ENCODE peak calls at places on chromosomes 16 and 17, in six cellular contexts. One of them, this sample, is unnamed.
A peak's percentile ranks its signal among the peaks of the same experiment; 100 is the strongest.

GRCh38 chr17:42683407-42684031 is 1.2 kb downstream of the CNTNAP1 start:
- DNase-seq in tibial artery: no peak
- DNase-seq in H1: peak; percentile 66
- DNase-seq in PC-9: no peak
- DNase-seq in neural progenitor cell: peak; percentile 58
- DNase-seq in IMR-90: peak; percentile 46
- DNase-seq in this sample: peak; percentile 80

GRCh38 chr16:3223913-3224515 is 10.9 kb downstream of the ZNF200 start:
- DNase-seq in tibial artery: no peak
- DNase-seq in H1: no peak
- DNase-seq in PC-9: no peak
- DNase-seq in neural progenitor cell: no peak
- DNase-seq in IMR-90: no peak
- DNase-seq in this sample: no peak

GRCh38 chr16:54526916-54527315 is 240.3 kb upstream of the IRX3 start:
- DNase-seq in tibial artery: no peak
- DNase-seq in H1: no peak
- DNase-seq in PC-9: no peak
- DNase-seq in neural progenitor cell: no peak
- DNase-seq in IMR-90: no peak
- DNase-seq in this sample: no peak

GRCh38 chr17:78903101-78903779 is at the start of gene CEP295NL:
- DNase-seq in tibial artery: no peak
- DNase-seq in H1: no peak
- DNase-seq in PC-9: no peak
- DNase-seq in neural progenitor cell: peak; percentile 90
- DNase-seq in IMR-90: peak; percentile 63
- DNase-seq in this sample: no peak

GRCh38 chr17:60065136-60065535 is 13.6 kb downstream of the HEATR6 start:
- DNase-seq in tibial artery: no peak
- DNase-seq in H1: no peak
- DNase-seq in PC-9: no peak
- DNase-seq in neural progenitor cell: no peak
- DNase-seq in IMR-90: peak; percentile 65
- DNase-seq in this sample: no peak

GRCh38 chr17:12899604-12900003 is 110.3 kb downstream of the ARHGAP44 start:
- DNase-seq in tibial artery: no peak
- DNase-seq in H1: no peak
- DNase-seq in PC-9: no peak
- DNase-seq in neural progenitor cell: no peak
- DNase-seq in IMR-90: no peak
- DNase-seq in this sample: no peak

GRCh38 chr16:23466162-23466885 is 13.3 kb upstream of the COG7 start:
- DNase-seq in tibial artery: no peak
- DNase-seq in H1: no peak
- DNase-seq in PC-9: no peak
- DNase-seq in neural progenitor cell: no peak
- DNase-seq in IMR-90: peak; percentile 96
- DNase-seq in this sample: peak; percentile 85

GRCh38 chr16:67965668-67966548 is 2.5 kb downstream of the SLC12A4 start:
- DNase-seq in tibial artery: no peak
- DNase-seq in H1: no peak
- DNase-seq in PC-9: peak; percentile 38
- DNase-seq in neural progenitor cell: no peak
- DNase-seq in IMR-90: no peak
- DNase-seq in this sample: no peak

GRCh38 chr17:29483503-29483902 is 83.3 kb downstream of the ABHD15 start:
- DNase-seq in tibial artery: no peak
- DNase-seq in H1: no peak
- DNase-seq in PC-9: no peak
- DNase-seq in neural progenitor cell: no peak
- DNase-seq in IMR-90: no peak
- DNase-seq in this sample: no peak

GRCh38 chr17:52505601-52506000 is 347.1 kb upstream of the CA10 start:
- DNase-seq in tibial artery: no peak
- DNase-seq in H1: no peak
- DNase-seq in PC-9: no peak
- DNase-seq in neural progenitor cell: no peak
- DNase-seq in IMR-90: no peak
- DNase-seq in this sample: no peak

GRCh38 chr16:31083081-31083480 is 5.7 kb downstream of the PRSS53 start:
- DNase-seq in tibial artery: no peak
- DNase-seq in H1: no peak
- DNase-seq in PC-9: no peak
- DNase-seq in neural progenitor cell: no peak
- DNase-seq in IMR-90: no peak
- DNase-seq in this sample: no peak

GRCh38 chr16:31455601-31456314 is 3.5 kb upstream of the ARMC5 start:
- DNase-seq in tibial artery: peak; percentile 20
- DNase-seq in H1: peak; percentile 73
- DNase-seq in PC-9: no peak
- DNase-seq in neural progenitor cell: peak; percentile 51
- DNase-seq in IMR-90: no peak
- DNase-seq in this sample: peak; percentile 48

GRCh38 chr17:72984925-72985322 is 107.6 kb downstream of the SLC39A11 start:
- DNase-seq in tibial artery: no peak
- DNase-seq in H1: no peak
- DNase-seq in PC-9: peak; percentile 66
- DNase-seq in neural progenitor cell: no peak
- DNase-seq in IMR-90: no peak
- DNase-seq in this sample: no peak

GRCh38 chr17:64661731-64661980 is 451 bp downstream of the SMURF2 start:
- DNase-seq in tibial artery: no peak
- DNase-seq in H1: no peak
- DNase-seq in PC-9: no peak
- DNase-seq in neural progenitor cell: no peak
- DNase-seq in IMR-90: no peak
- DNase-seq in this sample: no peak

GRCh38 chr17:76545918-76546555 is 6.2 kb downstream of the PRCD start:
- DNase-seq in tibial artery: no peak
- DNase-seq in H1: no peak
- DNase-seq in PC-9: no peak
- DNase-seq in neural progenitor cell: no peak
- DNase-seq in IMR-90: no peak
- DNase-seq in this sample: no peak
- H3K4me3 ChIP-seq in tibial artery: no peak overlapping the region
- H3K4me3 ChIP-seq in H1: no peak overlapping the region
- H3K4me3 ChIP-seq in PC-9: no peak overlapping the region
- H3K4me3 ChIP-seq in neural progenitor cell: no peak overlapping the region
- H3K4me3 ChIP-seq in IMR-90: no peak overlapping the region
- H3K4me3 ChIP-seq in this sample: no peak overlapping the region

DNA sequence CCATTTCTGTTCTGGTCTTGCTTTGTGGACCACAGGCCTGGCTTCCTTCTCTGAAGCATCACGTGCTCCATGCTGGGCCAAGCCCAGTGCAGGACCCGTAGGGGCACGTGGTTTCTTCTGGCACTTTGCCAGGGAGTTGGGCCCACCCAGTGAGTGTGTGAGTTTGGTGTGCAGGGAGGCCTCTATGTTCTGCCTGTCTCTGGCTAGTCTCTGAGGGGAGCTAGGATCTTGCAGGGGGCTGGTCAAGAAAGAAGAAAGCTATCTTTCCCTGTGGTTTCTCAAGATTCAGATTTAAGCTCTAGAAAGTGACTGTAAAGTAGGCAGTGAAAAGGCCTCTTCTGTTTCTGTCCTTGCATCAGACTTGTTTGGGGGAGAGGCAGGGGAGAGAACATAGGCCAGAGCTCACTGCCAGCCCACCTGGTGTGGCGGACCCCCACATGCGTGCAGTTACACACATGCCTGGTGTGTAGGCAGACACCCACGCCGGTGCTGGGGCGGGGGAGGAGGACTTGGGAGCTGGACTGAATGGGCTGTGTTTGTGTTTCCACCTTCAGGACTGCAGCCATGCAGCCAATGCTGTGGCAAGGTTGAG is 11.8 kb downstream of the LASP1 start:
- DNase-seq in tibial artery: peak; percentile 74
- DNase-seq in H1: no peak
- DNase-seq in PC-9: no peak
- DNase-seq in neural progenitor cell: peak; percentile 6
- DNase-seq in IMR-90: peak; percentile 48
- DNase-seq in this sample: peak; percentile 75
- H3K4me1 ChIP-seq in tibial artery: no peaks in the 10 kb centered on the region
- H3K4me1 ChIP-seq in H1: peaks cover 34% of the 10 kb centered on the region
- H3K4me1 ChIP-seq in PC-9: peaks cover 73% of the 10 kb centered on the region
- H3K4me1 ChIP-seq in neural progenitor cell: peaks cover 91% of the 10 kb centered on the region
- H3K4me1 ChIP-seq in IMR-90: peaks cover 66% of the 10 kb centered on the region
- H3K4me1 ChIP-seq in this sample: peaks cover 33% of the 10 kb centered on the region

GRCh38 chr16:74766729-74767128 is 7.9 kb downstream of the FA2H start:
- DNase-seq in tibial artery: no peak
- DNase-seq in H1: peak; percentile 67
- DNase-seq in PC-9: no peak
- DNase-seq in neural progenitor cell: no peak
- DNase-seq in IMR-90: no peak
- DNase-seq in this sample: no peak
- TF ChIP-seq CTCF in tibial artery: no peak
- TF ChIP-seq CTCF in H1: peak; percentile 63
- TF ChIP-seq CTCF in PC-9: no peak
- TF ChIP-seq CTCF in neural progenitor cell: peak; percentile 31
- TF ChIP-seq CTCF in IMR-90: no peak
- TF ChIP-seq CTCF in this sample: no peak

DNA sequence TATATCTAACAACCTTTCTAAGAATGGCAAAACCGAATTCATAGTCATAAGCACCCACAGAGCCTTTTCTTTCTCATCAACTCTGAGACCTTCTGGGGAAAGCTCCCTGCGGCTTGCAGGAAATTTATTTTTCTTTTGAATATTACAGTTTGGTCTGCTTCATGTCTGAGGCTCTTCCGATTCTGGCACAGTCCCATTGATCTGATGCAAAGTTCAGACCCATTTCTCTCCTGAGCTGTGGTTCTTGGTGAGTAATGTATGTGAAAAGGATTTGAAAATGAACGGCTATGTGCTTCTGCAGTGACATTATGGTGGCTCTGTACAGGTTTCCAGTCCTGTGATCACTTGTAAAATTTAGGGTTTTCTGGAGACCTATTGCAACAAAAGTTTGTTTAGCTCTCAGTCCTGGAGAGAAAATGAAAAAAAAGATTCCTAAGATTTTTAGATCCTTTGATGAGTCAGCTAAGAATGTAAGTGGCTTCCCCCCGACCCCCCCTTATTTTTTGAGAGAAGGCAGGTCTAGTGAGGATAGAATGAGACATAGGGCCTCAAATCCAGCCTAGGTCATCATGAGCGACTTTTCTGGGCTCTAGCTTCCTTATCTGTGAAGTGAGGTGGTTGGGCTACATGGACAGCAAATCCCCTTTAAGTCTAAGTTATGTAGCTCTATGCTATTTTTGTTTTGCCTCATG is 4.6 kb downstream of the GAN start:
- DNase-seq in tibial artery: no peak
- DNase-seq in H1: no peak
- DNase-seq in PC-9: no peak
- DNase-seq in neural progenitor cell: no peak
- DNase-seq in IMR-90: peak; percentile 77
- DNase-seq in this sample: no peak
- H3K4me3 ChIP-seq in tibial artery: no peak overlapping the region
- H3K4me3 ChIP-seq in H1: no peak overlapping the region
- H3K4me3 ChIP-seq in PC-9: no peak overlapping the region
- H3K4me3 ChIP-seq in neural progenitor cell: no peak overlapping the region
- H3K4me3 ChIP-seq in IMR-90: no peak overlapping the region
- H3K4me3 ChIP-seq in this sample: no peak overlapping the region

GRCh38 chr16:85565796-85566501 is 47.2 kb upstream of the GSE1 start:
- DNase-seq in tibial artery: no peak
- DNase-seq in H1: no peak
- DNase-seq in PC-9: no peak
- DNase-seq in neural progenitor cell: no peak
- DNase-seq in IMR-90: no peak
- DNase-seq in this sample: no peak
- H3K4me1 ChIP-seq in tibial artery: no peaks in the 10 kb centered on the region
- H3K4me1 ChIP-seq in H1: peaks cover 23% of the 10 kb centered on the region
- H3K4me1 ChIP-seq in PC-9: peaks cover 42% of the 10 kb centered on the region
- H3K4me1 ChIP-seq in neural progenitor cell: peaks cover 38% of the 10 kb centered on the region
- H3K4me1 ChIP-seq in IMR-90: peaks cover 18% of the 10 kb centered on the region
- H3K4me1 ChIP-seq in this sample: peaks cover 48% of the 10 kb centered on the region

GRCh38 chr17:53516643-53517042 is 306.1 kb upstream of the KIF2B start:
- DNase-seq in tibial artery: no peak
- DNase-seq in H1: no peak
- DNase-seq in PC-9: no peak
- DNase-seq in neural progenitor cell: peak; percentile 46
- DNase-seq in IMR-90: no peak
- DNase-seq in this sample: no peak
- TF ChIP-seq CTCF in tibial artery: no peak
- TF ChIP-seq CTCF in H1: peak; percentile 28
- TF ChIP-seq CTCF in PC-9: peak; percentile 54
- TF ChIP-seq CTCF in neural progenitor cell: peak; percentile 41
- TF ChIP-seq CTCF in IMR-90: no peak
- TF ChIP-seq CTCF in this sample: no peak

This sample was measured in psoas muscle.